ENCODE peak calls at places on chromosomes 12 and 14, in eight cellular contexts. S, U, X, G, D, H, Z and F are unnamed samples. For H3K4me1, the result is how much of the 10 kb centered on the place peaks cover.

GRCh38 chr12:1491983-1492697 is 102.2 kb downstream of the FBXL14 start:
- DNase-seq in Z (no peak), D (peak), G (no peak), U (no peak), S (no peak), X (no peak), H (peak), F (no peak)

GRCh38 chr14:100239200-100239839 is 376 bp downstream of the YY1 start:
- DNase-seq in U (peak), S (peak), D (no peak), Z (peak), H (no peak), X (peak), G (peak), F (no peak)

GRCh38 chr14:106378191-106378590 is 851.8 kb downstream of the TMEM121 start:
- DNase-seq in D (no peak), Z (no peak), H (no peak), G (no peak), U (peak), S (no peak), X (no peak), F (no peak)

GRCh38 chr12:130835011-130835410 is 4.0 kb downstream of the STX2 start:
- DNase-seq in D (no peak), S (no peak), X (no peak), Z (no peak), G (no peak), U (no peak), H (no peak), F (no peak)

GRCh38 chr12:1517007-1517406 is 77.4 kb downstream of the FBXL14 start:
- DNase-seq in X (no peak), H (peak), G (no peak), U (no peak), Z (no peak), D (peak), S (no peak), F (no peak)

GRCh38 chr12:57552692-57553321 is 3.0 kb downstream of the KIF5A start:
- DNase-seq in S (no peak), G (no peak), D (no peak), Z (no peak), X (no peak), U (no peak), H (no peak), F (no peak)

GRCh38 chr14:56181666-56182065 is 63.5 kb downstream of the PELI2 start:
- DNase-seq in D (no peak), Z (no peak), H (no peak), X (no peak), U (no peak), G (no peak), S (no peak), F (no peak)

GRCh38 chr14:100536721-100537700 is 50.2 kb downstream of the BEGAIN start:
- DNase-seq in U (no peak), Z (peak), S (peak), D (no peak), X (peak), G (no peak), H (no peak), F (peak)

GRCh38 chr12:124656947-124657434 is 89.6 kb upstream of the NCOR2 start:
- DNase-seq in Z (no peak), U (no peak), S (no peak), X (no peak), G (no peak), D (no peak), H (no peak), F (no peak)

GRCh38 chr12:124654666-124655316 is 87.4 kb upstream of the NCOR2 start:
- DNase-seq in H (peak), X (no peak), G (peak), D (no peak), Z (peak), U (no peak), S (peak), F (no peak)

GRCh38 chr12:124656214-124656516 is 88.8 kb upstream of the NCOR2 start:
- DNase-seq in U (no peak), D (no peak), Z (no peak), S (no peak), G (no peak), H (no peak), X (no peak), F (no peak)

GRCh38 chr12:124653169-124653931 is 85.9 kb upstream of the NCOR2 start:
- DNase-seq in X (no peak), H (no peak), G (peak), U (no peak), Z (no peak), S (peak), D (no peak), F (no peak)

DNA sequence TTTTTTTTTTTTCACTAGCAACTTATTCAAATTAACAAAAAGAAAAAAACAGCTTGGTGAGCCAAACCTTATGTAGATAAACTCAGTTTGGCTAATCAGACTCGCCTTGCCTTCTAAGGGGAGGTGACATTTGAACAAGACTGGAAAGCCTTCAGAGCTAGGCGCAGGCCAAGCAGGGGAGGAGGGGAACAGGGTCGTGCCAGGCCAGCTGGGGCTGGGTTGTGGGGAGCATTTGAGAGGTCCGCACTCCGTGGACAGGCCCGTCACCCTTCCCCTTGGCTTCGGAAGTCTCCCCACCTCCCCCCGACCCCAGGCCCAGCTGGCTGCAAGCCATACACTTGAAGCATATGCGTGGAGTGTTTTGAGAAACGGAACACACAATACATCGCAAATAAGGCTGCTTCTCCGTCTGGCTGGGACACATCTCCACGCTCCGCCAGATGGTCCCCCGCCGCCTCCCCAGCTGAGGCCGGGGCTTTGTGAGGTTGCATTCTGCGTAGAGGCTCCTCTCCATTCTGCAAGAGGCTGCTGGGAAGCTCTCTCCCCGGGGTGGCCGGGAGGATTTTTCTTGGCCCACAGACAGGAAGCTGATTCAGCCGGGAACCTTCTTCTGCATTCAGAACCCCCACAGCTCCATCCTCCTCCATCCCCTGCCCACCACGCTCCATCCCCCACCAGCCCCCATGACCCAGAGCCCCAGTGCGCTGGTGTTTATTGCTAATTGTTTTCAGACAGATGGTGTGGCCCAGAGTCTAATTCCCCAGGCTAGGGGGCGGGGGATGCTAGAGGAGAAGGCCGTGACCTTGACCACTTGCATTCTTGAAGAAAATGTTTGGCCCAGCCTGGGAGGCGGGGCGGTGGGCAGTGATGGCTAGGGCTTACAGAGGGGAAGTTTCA is 88.2 kb upstream of the NCOR2 start:
- DNase-seq in H (peak), X (peak), D (peak), S (peak), U (no peak), G (peak), Z (peak), F (no peak)
- H3K4me1 ChIP-seq in H (under half), X (under half), D (under half), S (half or more), U (under half), G (under half), Z (under half), F (under half)

GRCh38 chr14:68959035-68959434 is 20.1 kb downstream of the ACTN1 start:
- DNase-seq in G (no peak), X (no peak), S (no peak), U (no peak), D (no peak), H (no peak), Z (no peak), F (no peak)

GRCh38 chr14:68958553-68958952 is 20.5 kb downstream of the ACTN1 start:
- DNase-seq in S (no peak), X (no peak), G (no peak), D (no peak), Z (no peak), U (no peak), H (no peak), F (no peak)

GRCh38 chr14:68960123-68960522 is 19.0 kb downstream of the ACTN1 start:
- DNase-seq in D (no peak), X (no peak), U (no peak), S (no peak), G (no peak), H (no peak), Z (no peak), F (no peak)

GRCh38 chr14:68956728-68957127 is 22.4 kb downstream of the ACTN1 start:
- DNase-seq in D (no peak), Z (no peak), G (no peak), U (no peak), S (no peak), X (no peak), H (no peak), F (no peak)

GRCh38 chr14:68957688-68958248 is 21.3 kb downstream of the ACTN1 start:
- DNase-seq in G (no peak), Z (no peak), D (no peak), S (no peak), H (no peak), U (no peak), X (no peak), F (no peak)
- H3K4me1 ChIP-seq in G (under half), Z (under half), D (under half), S (half or more), H (half or more), U (under half), X (under half), F (half or more)

GRCh38 chr12:123119808-123120207 is 31.1 kb downstream of the PITPNM2 start:
- DNase-seq in U (peak), H (no peak), X (no peak), D (no peak), Z (no peak), G (no peak), S (no peak), F (no peak)
- H3K4me1 ChIP-seq in U (half or more), H (under half), X (under half), D (under half), Z (under half), G (under half), S (half or more), F (under half)

DNA sequence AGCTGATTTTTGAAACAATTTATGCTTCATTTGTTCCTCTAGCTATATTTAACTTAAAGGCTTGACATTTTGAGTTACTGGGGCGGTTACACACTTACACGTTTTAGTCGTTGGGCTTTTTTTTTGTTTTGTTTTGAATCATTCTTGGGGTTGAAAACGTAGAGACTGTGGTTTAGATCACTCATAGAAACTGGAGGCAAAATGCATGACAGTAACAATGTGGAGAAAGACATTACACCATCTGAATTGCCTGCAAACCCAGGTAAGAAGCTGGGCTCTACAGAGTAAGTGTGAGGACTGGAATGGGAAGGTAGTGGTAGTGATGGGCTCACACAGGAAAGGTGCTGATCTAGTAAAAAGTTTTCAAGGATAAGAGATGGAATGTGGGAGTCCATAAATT is at the start of gene CLEC2D:
- DNase-seq in X (no peak), U (no peak), Z (no peak), S (no peak), G (no peak), D (no peak), H (no peak), F (no peak)
- H3K4me1 ChIP-seq in X (under half), U (half or more), Z (under half), S (under half), G (under half), D (under half), H (under half), F (under half)

DNA sequence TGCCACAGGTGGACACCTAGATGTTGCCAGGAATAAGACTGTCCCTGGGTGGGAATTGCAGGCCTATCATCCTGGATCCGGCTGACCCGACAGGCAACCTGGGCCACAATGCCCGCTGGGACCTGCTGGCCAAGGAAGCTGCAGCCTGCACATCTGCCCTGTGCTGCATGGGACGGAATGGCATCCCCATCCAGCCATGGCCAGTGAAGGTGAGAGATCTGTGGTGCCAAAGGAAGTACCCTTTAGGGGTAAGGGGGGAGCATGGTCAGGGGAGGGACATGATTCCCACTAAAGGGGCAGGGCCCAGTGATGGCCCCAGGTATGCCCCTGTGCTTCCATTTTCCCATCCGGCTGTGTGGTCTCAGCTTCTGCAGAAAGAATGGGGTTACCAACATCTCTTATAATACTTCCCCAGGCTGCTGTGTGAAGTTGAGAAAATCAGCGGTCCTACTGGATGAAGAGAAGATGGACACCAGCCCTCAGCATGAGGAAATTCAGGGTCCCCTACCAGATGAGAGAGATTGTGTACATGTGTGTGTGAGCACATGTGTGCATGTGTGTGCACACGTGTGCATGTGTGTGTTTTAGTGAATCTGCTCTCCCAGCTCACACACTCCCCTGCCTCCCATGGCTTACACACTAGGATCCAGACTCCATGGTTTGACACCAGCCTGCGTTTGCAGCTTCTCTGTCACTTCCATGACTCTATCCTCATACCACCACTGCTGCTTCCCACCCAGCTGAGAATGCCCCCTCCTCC is 8.6 kb upstream of the OAS2 start:
- DNase-seq in D (no peak), X (no peak), S (no peak), H (no peak), Z (no peak), G (no peak), U (no peak), F (no peak)
- H3K4me1 ChIP-seq in D (under half), X (under half), S (under half), H (under half), Z (under half), G (under half), U (under half), F (under half)

DNA sequence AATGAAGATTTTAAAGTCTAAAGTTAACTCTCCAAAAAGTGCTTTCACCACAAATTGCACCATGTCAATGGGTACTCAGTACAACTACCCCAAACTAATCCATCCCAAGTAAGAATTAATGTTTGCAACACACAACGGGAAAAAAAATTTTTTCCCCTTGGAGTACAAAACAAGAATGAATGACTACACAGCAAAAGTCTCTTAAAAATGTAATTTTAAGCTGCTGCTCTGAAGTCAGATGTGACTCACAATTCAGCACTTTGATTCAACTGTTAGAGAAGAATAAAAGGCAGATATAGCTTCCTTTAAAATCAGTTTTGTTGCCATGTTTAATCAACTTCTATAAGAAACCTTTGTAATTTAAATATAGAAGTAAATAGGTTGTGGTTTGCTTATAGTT is 42.5 kb upstream of the VPS33A start:
- DNase-seq in S (no peak), G (no peak), U (no peak), X (no peak), H (no peak), D (no peak), Z (no peak), F (no peak)
- H3K4me1 ChIP-seq in S (under half), G (under half), U (under half), X (under half), H (under half), D (under half), Z (under half), F (under half)

DNA sequence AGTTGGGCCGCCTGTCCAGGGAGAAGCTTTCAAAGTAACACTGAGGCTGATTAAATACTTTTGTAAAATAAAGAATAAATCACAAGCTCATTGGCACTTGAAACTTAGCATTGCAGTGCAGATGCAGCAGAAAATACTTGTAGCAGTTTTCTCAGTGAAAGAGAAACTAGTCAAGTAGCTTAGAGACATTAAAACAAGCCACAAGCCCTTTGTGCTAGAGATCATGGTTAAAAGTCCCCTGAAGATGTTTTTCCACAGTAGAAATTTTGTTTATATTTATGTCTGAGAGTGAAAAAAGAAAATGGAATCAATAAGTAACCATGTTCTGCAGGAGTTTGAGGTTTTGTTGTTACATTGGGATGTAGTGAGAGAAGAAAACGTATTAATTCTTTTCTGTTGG is 5.9 kb downstream of the PSEN1 start:
- DNase-seq in H (no peak), D (no peak), G (no peak), S (no peak), X (no peak), U (no peak), Z (no peak), F (no peak)
- H3K4me1 ChIP-seq in H (under half), D (under half), G (under half), S (under half), X (under half), U (under half), Z (under half), F (under half)

GRCh38 chr12:47867496-47867941 is 37.3 kb downstream of the VDR start:
- DNase-seq in H (no peak), D (no peak), Z (no peak), G (no peak), U (no peak), S (no peak), X (no peak), F (no peak)
- H3K4me1 ChIP-seq in H (under half), D (under half), Z (under half), G (under half), U (under half), S (under half), X (under half), F (under half)

GRCh38 chr12:66539451-66539850 is 139.4 kb downstream of the GRIP1 start:
- DNase-seq in H (no peak), U (no peak), Z (no peak), D (no peak), S (no peak), G (no peak), X (no peak), F (no peak)
- H3K4me1 ChIP-seq in H (under half), U (under half), Z (under half), D (under half), S (under half), G (under half), X (under half), F (under half)